ENCODE peak calls at places on chromosome 20, in seven cellular contexts. D is Peyer's patch, C is esophagus muscularis mucosa, W is transverse colon, Z is IMR-90, Y is body of pancreas, P is ovary. G is an unnamed sample.

GRCh38 chr20:10369723-10370090 is 64.3 kb downstream of the MKKS start:
- DNase-seq in D (no peak), C (no peak), W (peak; percentile 8), Z (peak; percentile 37), Y (no peak), P (no peak), G (no peak)

GRCh38 chr20:9051508-9051907 is 17.4 kb upstream of the PLCB4 start:
- DNase-seq in D (no peak), C (no peak), W (no peak), Z (peak; percentile 99), Y (no peak), P (no peak), G (no peak)

GRCh38 chr20:52096117-52096516 is 95.5 kb downstream of the ZFP64 start:
- DNase-seq in D (no peak), C (no peak), W (no peak), Z (no peak), Y (no peak), P (no peak), G (no peak)

GRCh38 chr20:5844063-5844681 is 94.0 kb downstream of the SHLD1 start:
- DNase-seq in D (no peak), C (no peak), W (no peak), Z (peak; percentile 28), Y (no peak), P (no peak), G (no peak)

GRCh38 chr20:33010133-33010504 is 2.6 kb downstream of the BPIFB2 start:
- DNase-seq in D (no peak), C (no peak), W (no peak), Z (no peak), Y (no peak), P (no peak), G (no peak)

GRCh38 chr20:54078296-54078695 is 7.9 kb upstream of the BCAS1 start:
- DNase-seq in D (peak; percentile 18), C (no peak), W (no peak), Z (no peak), Y (no peak), P (no peak), G (no peak)

GRCh38 chr20:11108102-11108842 is 434.5 kb upstream of the JAG1 start:
- DNase-seq in D (no peak), C (no peak), W (no peak), Z (peak; percentile 39), Y (no peak), P (no peak), G (no peak)

GRCh38 chr20:2695206-2695983 is 2.8 kb downstream of the EBF4 start:
- DNase-seq in D (no peak), C (no peak), W (no peak), Z (no peak), Y (no peak), P (no peak), G (no peak)

GRCh38 chr20:60206259-60206658 is 248.0 kb downstream of the CDH26 start:
- DNase-seq in D (no peak), C (peak; percentile 55), W (no peak), Z (peak; percentile 49), Y (no peak), P (no peak), G (no peak)

GRCh38 chr20:61260905-61261304 is 8.8 kb downstream of the CDH4 start:
- DNase-seq in D (no peak), C (no peak), W (no peak), Z (no peak), Y (no peak), P (no peak), G (no peak)

DNA sequence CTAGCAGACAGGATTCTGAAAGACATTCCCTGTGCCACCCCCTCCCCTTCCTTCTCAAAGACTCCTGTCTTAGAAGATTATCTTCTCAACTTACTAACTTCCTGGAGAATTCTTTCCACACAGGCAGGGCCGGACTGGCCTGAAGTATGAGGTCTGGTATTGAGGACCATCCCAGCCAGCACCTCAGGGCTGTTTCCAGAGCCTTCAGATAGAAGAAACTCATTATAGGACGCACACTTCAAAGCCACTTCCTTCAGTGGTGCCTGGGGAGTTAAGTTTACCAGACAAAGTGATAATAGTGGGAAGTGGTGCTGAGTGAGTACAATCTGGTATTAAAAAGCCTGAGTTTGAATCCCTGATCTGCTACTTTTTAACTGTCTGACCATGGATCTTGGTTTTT is 15.6 kb downstream of the KCNS1 start:
- DNase-seq in D (no peak), C (no peak), W (no peak), Z (no peak), Y (no peak), P (no peak), G (no peak)
- TF ChIP-seq POLR2A in D (no peak), C (no peak), W (no peak), Z (no peak), Y (no peak), P (no peak), G (no peak)

DNA sequence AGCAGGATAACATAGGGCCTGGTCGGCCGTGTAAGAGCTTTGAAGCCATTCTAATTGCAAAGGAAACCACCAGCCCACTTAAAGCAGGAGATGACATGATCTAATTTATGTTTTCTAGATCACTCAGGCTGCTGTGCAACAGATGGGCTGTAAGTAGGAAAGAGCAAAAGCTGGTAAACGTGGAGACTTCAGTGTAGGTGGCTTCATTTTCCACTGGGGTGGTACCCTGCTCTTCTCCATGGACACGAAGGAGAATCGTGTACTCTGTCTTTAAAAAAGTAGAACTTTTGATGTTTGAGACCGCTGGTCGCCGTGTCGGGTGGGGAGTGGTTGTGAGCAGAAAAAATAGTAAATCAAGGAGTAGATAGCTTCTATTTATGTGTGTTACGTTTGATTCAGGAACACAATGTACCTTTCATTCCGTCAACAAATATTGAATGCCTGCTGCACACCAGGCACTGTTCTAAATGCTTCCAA is 6.4 kb downstream of the CASS4 start:
- DNase-seq in D (peak; percentile 35), C (no peak), W (no peak), Z (no peak), Y (no peak), P (no peak), G (no peak)
- H3K4me3 ChIP-seq in D (no peak overlapping the region), C (no peak overlapping the region), W (no peak overlapping the region), Z (no peak overlapping the region), Y (no peak overlapping the region), P (no peak overlapping the region), G (no peak overlapping the region)

GRCh38 chr20:49672109-49672681 is 41.5 kb downstream of the B4GALT5 start:
- DNase-seq in D (no peak), C (no peak), W (no peak), Z (no peak), Y (no peak), P (no peak), G (no peak)
- H3K4me1 ChIP-seq in D (peaks cover 7% of the 10 kb centered on the region), C (peaks cover 86% of the 10 kb centered on the region), W (peaks cover 62% of the 10 kb centered on the region), Z (peaks cover 8% of the 10 kb centered on the region), Y (peaks cover 55% of the 10 kb centered on the region), P (peaks cover 15% of the 10 kb centered on the region), G (peaks cover 94% of the 10 kb centered on the region)

GRCh38 chr20:31308535-31309162 is at the start of gene DEFB116:
- DNase-seq in D (no peak), C (no peak), W (no peak), Z (no peak), Y (no peak), P (no peak), G (no peak)
- TF ChIP-seq POLR2A in D (no peak), C (no peak), W (no peak), Z (no peak), Y (no peak), P (no peak), G (no peak)

GRCh38 chr20:44039147-44039546 is 124.5 kb downstream of the TOX2 start:
- DNase-seq in D (no peak), C (peak; percentile 21), W (no peak), Z (no peak), Y (no peak), P (no peak), G (no peak)
- H3K4me3 ChIP-seq in D (no peak overlapping the region), C (no peak overlapping the region), W (no peak overlapping the region), Z (no peak overlapping the region), Y (no peak overlapping the region), P (no peak overlapping the region), G (no peak overlapping the region)

GRCh38 chr20:36490191-36490590 is 51.1 kb upstream of the MYL9 start:
- DNase-seq in D (no peak), C (no peak), W (no peak), Z (no peak), Y (no peak), P (no peak), G (no peak)

GRCh38 chr20:36491901-36492617 is 49.3 kb upstream of the MYL9 start:
- DNase-seq in D (peak; percentile 75), C (no peak), W (peak; percentile 40), Z (no peak), Y (no peak), P (peak; percentile 49), G (no peak)

GRCh38 chr20:36496707-36497669 is 44.3 kb upstream of the MYL9 start:
- DNase-seq in D (no peak), C (no peak), W (no peak), Z (no peak), Y (no peak), P (no peak), G (no peak)

GRCh38 chr20:36493013-36493800 is 48.1 kb upstream of the MYL9 start:
- DNase-seq in D (no peak), C (no peak), W (peak; percentile 26), Z (no peak), Y (peak; percentile 44), P (no peak), G (no peak)

GRCh38 chr20:36493801-36494114 is 47.6 kb upstream of the MYL9 start:
- DNase-seq in D (no peak), C (no peak), W (peak; percentile 42), Z (peak; percentile 78), Y (no peak), P (peak; percentile 81), G (no peak)
- H3K4me1 ChIP-seq in D (peaks cover 18% of the 10 kb centered on the region), C (peaks cover 93% of the 10 kb centered on the region), W (peaks cover 27% of the 10 kb centered on the region), Z (peaks cover 34% of the 10 kb centered on the region), Y (peaks cover 35% of the 10 kb centered on the region), P (peaks cover 18% of the 10 kb centered on the region), G (peaks cover 30% of the 10 kb centered on the region)

GRCh38 chr20:17935186-17935585 is 33.4 kb downstream of the SNX5 start:
- DNase-seq in D (no peak), C (no peak), W (no peak), Z (peak; percentile 41), Y (no peak), P (no peak), G (no peak)
- TF ChIP-seq POLR2A in D (no peak), C (no peak), W (no peak), Z (no peak), Y (no peak), P (no peak), G (no peak)

GRCh38 chr20:46651091-46651962 is at the start of gene SLC13A3:
- DNase-seq in D (no peak), C (no peak), W (no peak), Z (no peak), Y (no peak), P (no peak), G (no peak)
- H3K4me3 ChIP-seq in D (no peak within 1 kb of the TSS), C (peak within 1 kb of the TSS; percentile 23), W (no peak within 1 kb of the TSS), Z (no peak within 1 kb of the TSS), Y (no peak within 1 kb of the TSS), P (no peak within 1 kb of the TSS), G (peak within 1 kb of the TSS; percentile 45)

GRCh38 chr20:12936020-12936419 is 72.8 kb upstream of the SPTLC3 start:
- DNase-seq in D (no peak), C (no peak), W (no peak), Z (no peak), Y (no peak), P (no peak), G (no peak)
- H3K4me1 ChIP-seq in D (no peaks in the 10 kb centered on the region), C (no peaks in the 10 kb centered on the region), W (no peaks in the 10 kb centered on the region), Z (no peaks in the 10 kb centered on the region), Y (no peaks in the 10 kb centered on the region), P (no peaks in the 10 kb centered on the region), G (no peaks in the 10 kb centered on the region)

GRCh38 chr20:46089338-46090094 is at the start of gene NCOA5:
- DNase-seq in D (peak; percentile 93), C (peak; percentile 98), W (peak; percentile 96), Z (peak; percentile 95), Y (peak; percentile 96), P (peak; percentile 98), G (peak; percentile 75)
- TF ChIP-seq POLR2A in D (peak; percentile 84), C (peak; percentile 76), W (peak; percentile 85), Z (peak; percentile 94), Y (peak; percentile 80), P (peak; percentile 98), G (peak; percentile 89)